ENCODE peak calls at places on chromosomes 7 and 10, in nine cellular contexts. B is K562, K is endothelial cell of umbilical vein, A is transverse colon, E is HCT116, U is sigmoid colon, N is H1, W is stomach, F is prostate gland. S is an unnamed sample. For H3K4me1, the result is how much of the 10 kb centered on the place peaks cover.

GRCh38 chr7:30226593-30227268 is 57.7 kb upstream of the ZNRF2 start:
- DNase-seq in B (no peak), K (no peak), A (peak), E (peak), U (no peak), N (peak), W (peak), F (no peak), S (no peak)

GRCh38 chr7:2844153-2845077 is at the start of gene GNA12:
- DNase-seq in B (peak), K (peak), A (peak), E (peak), U (peak), N (peak), W (peak), F (peak), S (peak)

GRCh38 chr7:85324145-85324799 is 137.4 kb upstream of the SEMA3D start:
- DNase-seq in B (no peak), K (no peak), A (no peak), E (no peak), U (no peak), N (no peak), W (no peak), F (no peak), S (no peak)

GRCh38 chr10:50416181-50416824 is 165.0 kb upstream of the ASAH2 start:
- DNase-seq in B (no peak), K (peak), A (no peak), E (no peak), U (no peak), N (no peak), W (no peak), F (no peak), S (no peak)

GRCh38 chr7:341841-342638 is 52.1 kb downstream of the FOXL3 start:
- DNase-seq in B (no peak), K (no peak), A (peak), E (no peak), U (peak), N (no peak), W (peak), F (peak), S (no peak)

GRCh38 chr10:24920907-24921881 is 31.2 kb downstream of the PRTFDC1 start:
- DNase-seq in B (peak), K (peak), A (peak), E (no peak), U (no peak), N (no peak), W (no peak), F (no peak), S (no peak)

GRCh38 chr7:4939971-4940720 is 18.8 kb downstream of the MMD2 start:
- DNase-seq in B (no peak), K (no peak), A (no peak), E (no peak), U (peak), N (no peak), W (no peak), F (no peak), S (no peak)

GRCh38 chr7:157012113-157012547 is 1.7 kb upstream of the MNX1 start:
- DNase-seq in B (no peak), K (no peak), A (no peak), E (no peak), U (no peak), N (no peak), W (no peak), F (no peak), S (no peak)

GRCh38 chr10:102657984-102658724 is 13.9 kb downstream of the TRIM8 start:
- DNase-seq in B (no peak), K (peak), A (peak), E (no peak), U (peak), N (no peak), W (peak), F (peak), S (peak)

GRCh38 chr7:4931932-4932331 is 27.1 kb downstream of the MMD2 start:
- DNase-seq in B (no peak), K (no peak), A (peak), E (peak), U (peak), N (peak), W (peak), F (no peak), S (no peak)

GRCh38 chr7:2510909-2511768 is 8.4 kb upstream of the LFNG start:
- DNase-seq in B (no peak), K (peak), A (peak), E (no peak), U (no peak), N (no peak), W (peak), F (peak), S (peak)

GRCh38 chr10:127094984-127095383 is 101.4 kb downstream of the INSYN2A start:
- DNase-seq in B (no peak), K (no peak), A (no peak), E (no peak), U (no peak), N (no peak), W (no peak), F (no peak), S (no peak)

GRCh38 chr10:93921338-93921737 is 27.6 kb downstream of the SLC35G1 start:
- DNase-seq in B (peak), K (no peak), A (peak), E (no peak), U (no peak), N (peak), W (no peak), F (no peak), S (no peak)

GRCh38 chr10:56035489-56035888 is 325.6 kb downstream of the ZWINT start:
- DNase-seq in B (peak), K (no peak), A (no peak), E (no peak), U (no peak), N (no peak), W (no peak), F (no peak), S (peak)

GRCh38 chr7:81632418-81632817 is 137.4 kb downstream of the HGF start:
- DNase-seq in B (no peak), K (no peak), A (no peak), E (no peak), U (no peak), N (no peak), W (no peak), F (no peak), S (no peak)

GRCh38 chr10:88932539-88933256 is 19.9 kb downstream of the ACTA2 start:
- DNase-seq in B (peak), K (peak), A (peak), E (peak), U (peak), N (peak), W (peak), F (peak), S (no peak)

GRCh38 chr10:47076949-47077348 is 165.7 kb downstream of the PTPN20 start:
- DNase-seq in B (no peak), K (no peak), A (no peak), E (no peak), U (no peak), N (no peak), W (no peak), F (no peak), S (no peak)

GRCh38 chr7:27144799-27145166 is 1.3 kb upstream of the HOXA5 start:
- DNase-seq in B (no peak), K (no peak), A (peak), E (no peak), U (peak), N (peak), W (no peak), F (no peak), S (peak)

GRCh38 chr10:28375399-28376354 is 72.8 kb upstream of the MPP7 start:
- DNase-seq in B (no peak), K (no peak), A (peak), E (peak), U (no peak), N (no peak), W (no peak), F (peak), S (no peak)

GRCh38 chr10:69629897-69630650 is at the start of gene FAM241B:
- DNase-seq in B (peak), K (no peak), A (peak), E (peak), U (peak), N (peak), W (peak), F (peak), S (peak)

GRCh38 chr10:26212511-26212910 is 4.1 kb upstream of the GAD2 start:
- DNase-seq in B (no peak), K (no peak), A (no peak), E (no peak), U (no peak), N (peak), W (no peak), F (no peak), S (no peak)

GRCh38 chr10:110600487-110601101 is 33.1 kb downstream of the SMC3 start:
- DNase-seq in B (peak), K (peak), A (no peak), E (peak), U (no peak), N (no peak), W (no peak), F (no peak), S (no peak)

GRCh38 chr10:49079072-49079471 is 36.2 kb downstream of the VSTM4 start:
- DNase-seq in B (no peak), K (no peak), A (no peak), E (no peak), U (no peak), N (no peak), W (no peak), F (no peak), S (no peak)

GRCh38 chr10:49081532-49082275 is 33.6 kb downstream of the VSTM4 start:
- DNase-seq in B (no peak), K (no peak), A (no peak), E (no peak), U (no peak), N (peak), W (peak), F (no peak), S (no peak)

GRCh38 chr10:49079499-49079898 is 35.8 kb downstream of the VSTM4 start:
- DNase-seq in B (no peak), K (no peak), A (no peak), E (no peak), U (no peak), N (no peak), W (no peak), F (no peak), S (peak)

GRCh38 chr10:49080965-49081364 is 34.4 kb downstream of the VSTM4 start:
- DNase-seq in B (no peak), K (no peak), A (no peak), E (no peak), U (no peak), N (no peak), W (peak), F (no peak), S (no peak)

DNA sequence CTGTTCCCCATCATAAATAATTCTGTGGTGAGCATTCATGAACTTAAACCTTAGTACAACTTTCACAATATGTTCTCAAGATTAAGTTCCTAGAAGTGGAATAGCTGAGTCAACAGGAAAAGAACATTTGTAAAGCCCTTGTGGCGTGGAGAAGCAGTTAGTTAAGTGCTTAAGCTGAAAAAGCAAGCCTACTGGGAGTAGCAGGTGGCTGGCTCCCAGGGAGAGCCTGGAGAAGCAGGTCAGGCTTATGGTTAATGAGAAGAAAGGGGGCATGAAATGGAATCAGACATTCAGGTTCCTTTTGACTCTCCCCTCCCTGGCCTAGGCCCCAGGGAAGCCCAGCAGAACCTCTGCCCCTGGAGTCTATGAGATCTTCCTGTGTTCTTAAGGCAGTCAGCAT is 35.3 kb downstream of the VSTM4 start:
- DNase-seq in B (no peak), K (no peak), A (no peak), E (no peak), U (no peak), N (no peak), W (no peak), F (no peak), S (no peak)
- TF ChIP-seq POLR2AphosphoS5 in B (no peak), K (no peak), A (no peak), E (no peak), U (peak), N (no peak), W (peak), F (peak), S (no peak)

DNA sequence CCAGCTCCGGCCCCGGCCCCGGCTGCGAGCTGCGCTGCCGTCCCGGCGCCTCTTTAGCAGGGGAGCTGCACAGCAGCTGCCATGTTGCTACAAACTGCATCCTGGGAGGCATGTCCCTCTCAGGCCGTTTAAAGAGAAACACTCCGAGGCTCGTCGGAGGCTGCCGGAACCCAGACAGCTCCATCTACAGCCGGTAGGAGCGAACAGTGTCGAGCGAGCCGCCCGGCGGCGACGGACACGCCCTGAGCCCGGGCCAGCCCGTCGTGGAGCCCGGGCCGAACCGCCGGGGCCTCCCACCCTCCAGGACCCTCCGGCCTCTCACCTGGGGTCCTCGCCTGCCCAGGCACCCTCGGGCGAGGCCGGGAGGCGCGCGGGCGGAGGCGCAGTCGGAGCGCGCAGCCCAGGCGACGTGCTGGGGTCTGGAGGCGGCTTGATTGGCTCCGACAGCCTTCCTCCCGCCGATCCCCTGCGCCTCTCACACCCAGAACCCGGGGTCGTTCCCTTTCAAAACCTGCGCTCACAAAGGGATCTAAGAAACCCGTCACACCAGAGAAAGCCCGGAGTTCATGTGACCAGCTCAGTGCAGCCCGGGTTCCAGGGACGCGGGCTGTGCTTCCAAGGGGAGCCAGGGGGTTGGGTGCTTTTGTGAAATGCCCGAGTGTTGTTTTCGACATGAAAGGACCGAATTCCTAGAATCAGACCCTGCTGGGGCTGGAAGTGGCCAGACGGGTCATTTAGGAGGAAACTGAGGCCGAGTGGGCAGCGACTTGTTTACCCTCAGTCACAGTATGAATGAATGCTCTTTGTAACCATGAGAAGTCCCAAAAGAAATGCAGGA is at the start of gene ZNF777:
- DNase-seq in B (peak), K (peak), A (peak), E (peak), U (peak), N (peak), W (peak), F (peak), S (peak)
- TF ChIP-seq POLR2A in B (peak), K (peak), A (peak), E (peak), U (no peak), N (peak), W (no peak), F (no peak), S (no peak)

GRCh38 chr10:13808556-13809391 is 222.0 kb downstream of the PRPF18 start:
- DNase-seq in B (no peak), K (peak), A (no peak), E (no peak), U (no peak), N (no peak), W (no peak), F (no peak), S (no peak)
- H3K4me1 ChIP-seq in B (under half), K (under half), A (under half), E (under half), U (under half), N (under half), W (under half), F (under half), S (under half)

GRCh38 chr10:77562742-77563141 is 74.9 kb downstream of the KCNMA1 start:
- DNase-seq in B (no peak), K (no peak), A (no peak), E (no peak), U (no peak), N (no peak), W (no peak), F (no peak), S (no peak)
- TF ChIP-seq POLR2AphosphoS5 in B (no peak), K (no peak), A (no peak), E (no peak), U (no peak), N (no peak), W (no peak), F (no peak), S (no peak)

GRCh38 chr10:11823122-11823988 is at the start of gene PROSER2:
- DNase-seq in B (peak), K (peak), A (peak), E (peak), U (no peak), N (peak), W (peak), F (peak), S (peak)
- TF ChIP-seq POLR2A in B (peak), K (peak), A (peak), E (peak), U (no peak), N (no peak), W (no peak), F (peak), S (peak)

GRCh38 chr7:34133356-34133982 is 228.1 kb downstream of the BMPER start:
- DNase-seq in B (no peak), K (no peak), A (no peak), E (no peak), U (no peak), N (no peak), W (no peak), F (peak), S (no peak)

GRCh38 chr7:34133983-34134782 is 228.8 kb downstream of the BMPER start:
- DNase-seq in B (peak), K (peak), A (peak), E (peak), U (peak), N (peak), W (peak), F (peak), S (no peak)

GRCh38 chr7:34130558-34131285 is 225.4 kb downstream of the BMPER start:
- DNase-seq in B (no peak), K (no peak), A (no peak), E (no peak), U (no peak), N (no peak), W (no peak), F (peak), S (no peak)

GRCh38 chr7:34128762-34129161 is 223.4 kb downstream of the BMPER start:
- DNase-seq in B (no peak), K (no peak), A (no peak), E (no peak), U (no peak), N (no peak), W (no peak), F (no peak), S (no peak)

GRCh38 chr7:34131371-34131770 is 226.0 kb downstream of the BMPER start:
- DNase-seq in B (no peak), K (no peak), A (no peak), E (no peak), U (no peak), N (no peak), W (no peak), F (no peak), S (no peak)
- H3K4me1 ChIP-seq in B (under half), K (under half), A (under half), E (under half), U (under half), N (under half), W (under half), F (under half), S (under half)

GRCh38 chr7:22214000-22214399 is 143.0 kb downstream of the RAPGEF5 start:
- DNase-seq in B (no peak), K (peak), A (no peak), E (no peak), U (no peak), N (no peak), W (no peak), F (no peak), S (no peak)
- TF ChIP-seq POLR2AphosphoS5 in B (no peak), K (peak), A (no peak), E (no peak), U (no peak), N (no peak), W (no peak), F (no peak), S (peak)

GRCh38 chr10:80453715-80454525 is at the start of gene TSPAN14:
- DNase-seq in B (peak), K (peak), A (peak), E (no peak), U (peak), N (peak), W (peak), F (peak), S (peak)
- TF ChIP-seq POLR2A in B (peak), K (peak), A (peak), E (peak), U (no peak), N (no peak), W (no peak), F (peak), S (no peak)

DNA sequence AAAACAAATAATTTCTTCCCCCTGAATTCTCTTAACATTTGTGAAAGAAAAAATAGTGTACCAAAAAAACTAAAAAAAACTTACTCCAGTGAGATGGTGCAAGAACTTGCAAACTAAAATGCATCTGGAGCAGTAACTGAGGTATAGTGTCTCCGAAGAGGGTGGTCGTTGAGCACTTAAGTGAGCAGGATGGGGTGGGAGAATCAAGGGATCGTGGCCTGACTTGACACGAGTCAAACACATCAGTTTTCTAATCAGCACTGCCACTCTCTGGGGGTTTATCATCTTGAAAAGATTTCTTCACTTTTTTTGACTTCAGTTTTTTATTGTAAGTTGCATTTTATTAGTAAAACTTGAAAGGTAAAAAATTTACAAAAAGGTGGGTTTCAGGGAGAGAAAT is 2.5 kb downstream of the ZNF273 start:
- DNase-seq in B (no peak), K (no peak), A (no peak), E (no peak), U (no peak), N (no peak), W (no peak), F (no peak), S (no peak)
- H3K4me1 ChIP-seq in B (under half), K (under half), A (under half), E (under half), U (under half), N (under half), W (under half), F (under half), S (under half)